ENCODE peak calls at places on chromosomes 11 and 22, in four cellular contexts. O is ureter, D is GM12891, L is Calu3. Q is an unnamed sample.

GRCh38 chr11:101860694-101861371 is 54.0 kb upstream of the CEP126 start:
- DNase-seq in O (peak), D (peak), L (peak), Q (peak)

GRCh38 chr11:10022764-10023163 is 271.3 kb downstream of the SBF2 start:
- DNase-seq in O (no peak), D (no peak), L (no peak), Q (no peak)

GRCh38 chr22:30262917-30263741 is 3.5 kb downstream of the OSM start:
- DNase-seq in O (no peak), D (peak), L (peak), Q (peak)

GRCh38 chr22:46267431-46268279 is at the start of gene TTC38:
- DNase-seq in O (peak), D (peak), L (peak), Q (peak)

GRCh38 chr11:70666336-70666735 is 268.0 kb downstream of the CTTN start:
- DNase-seq in O (no peak), D (no peak), L (no peak), Q (no peak)

GRCh38 chr11:118152552-118153471 is at the start of gene SCN4B:
- DNase-seq in O (peak), D (peak), L (peak), Q (peak)

GRCh38 chr22:40953446-40953845 is 2.3 kb downstream of the RBX1 start:
- DNase-seq in O (no peak), D (no peak), L (no peak), Q (no peak)

GRCh38 chr11:86699036-86699791 is 26.8 kb upstream of the ME3 start:
- DNase-seq in O (no peak), D (no peak), L (no peak), Q (no peak)

GRCh38 chr22:38243007-38243775 is 29.6 kb downstream of the TMEM184B start:
- DNase-seq in O (peak), D (no peak), L (peak), Q (peak)

Q was measured in stomach.